ENCODE peak calls at places on chromosomes 4 and X, in four cellular contexts. R, F, U and X are unnamed samples.

GRCh38 chrX:34218063-34218462 is 85.9 kb upstream of the FAM47A start:
- DNase-seq in R (no peak), F (no peak), U (no peak), X (no peak)

GRCh38 chr4:28388471-28388870 is 1527.8 kb downstream of the STIM2 start:
- DNase-seq in R (no peak), F (no peak), U (no peak), X (no peak)

GRCh38 chr4:149961876-149962597 is 116.2 kb upstream of the DCLK2 start:
- DNase-seq in R (no peak), F (no peak), U (no peak), X (no peak)

GRCh38 chrX:111616786-111617185 is 64.2 kb upstream of the ALG13 start:
- DNase-seq in R (no peak), F (no peak), U (no peak), X (no peak)

GRCh38 chrX:140661657-140662056 is 47.9 kb upstream of the LINC00632 start:
- DNase-seq in R (no peak), F (no peak), U (no peak), X (no peak)

GRCh38 chr4:52915131-52915645 is 53.1 kb downstream of the RASL11B start:
- DNase-seq in R (no peak), F (no peak), U (no peak), X (no peak)

GRCh38 chr4:52081216-52081615 is 30.1 kb downstream of the SPATA18 start:
- DNase-seq in R (no peak), F (no peak), U (no peak), X (no peak)

GRCh38 chr4:33780952-33781655 is 2463.2 kb downstream of the ARAP2 start:
- DNase-seq in R (no peak), F (no peak), U (no peak), X (no peak)

GRCh38 chr4:160537681-160538080 is 1434.8 kb downstream of the RAPGEF2 start:
- DNase-seq in R (no peak), F (no peak), U (no peak), X (no peak)

GRCh38 chrX:130539721-130540321 is 138.0 kb downstream of the RBMX2 start:
- DNase-seq in R (no peak), F (peak; percentile 62), U (peak; percentile 25), X (no peak)

GRCh38 chrX:63475200-63475599 is 124.1 kb upstream of the SPIN4 start:
- DNase-seq in R (no peak), F (no peak), U (no peak), X (no peak)

GRCh38 chrX:68872171-68872570 is 43.4 kb downstream of the EFNB1 start:
- DNase-seq in R (no peak), F (no peak), U (no peak), X (no peak)

GRCh38 chr4:34289489-34289888 is 1954.8 kb downstream of the ARAP2 start:
- DNase-seq in R (no peak), F (no peak), U (no peak), X (no peak)

GRCh38 chrX:120561634-120562568 is 1.1 kb upstream of the CUL4B start:
- DNase-seq in R (no peak), F (no peak), U (no peak), X (no peak)

GRCh38 chr4:47187608-47188007 is 156.2 kb downstream of the GABRB1 start:
- DNase-seq in R (no peak), F (no peak), U (no peak), X (no peak)

GRCh38 chrX:84168574-84168973 is 19.4 kb downstream of the RPS6KA6 start:
- DNase-seq in R (no peak), F (no peak), U (no peak), X (no peak)

GRCh38 chrX:152941328-152942111 is 43.7 kb downstream of the ZNF185 start:
- DNase-seq in R (peak; percentile 85), F (peak; percentile 93), U (peak; percentile 87), X (peak; percentile 93)

GRCh38 chr4:5865896-5866599 is 26.8 kb downstream of the CRMP1 start:
- DNase-seq in R (no peak), F (no peak), U (no peak), X (no peak)

GRCh38 chrX:145953628-145954027 is 136.0 kb downstream of the SLITRK2 start:
- DNase-seq in R (no peak), F (no peak), U (no peak), X (no peak)

GRCh38 chr4:151152033-151152432 is 52.6 kb downstream of the RPS3A start:
- DNase-seq in R (no peak), F (no peak), U (no peak), X (no peak)

GRCh38 chrX:16628954-16629595 is 20.9 kb upstream of the S100G start:
- DNase-seq in R (no peak), F (no peak), U (no peak), X (no peak)

GRCh38 chrX:97539970-97540519 is 656.3 kb downstream of the RPA4 start:
- DNase-seq in R (no peak), F (no peak), U (no peak), X (no peak)

GRCh38 chrX:153443476-153444332 is 2.2 kb downstream of the TREX2 start:
- DNase-seq in R (no peak), F (no peak), U (no peak), X (no peak)

GRCh38 chr4:48268956-48269860 is at the start of gene TEC:
- DNase-seq in R (peak; percentile 35), F (peak; percentile 80), U (peak; percentile 49), X (peak; percentile 85)

GRCh38 chr4:151553874-151554273 is 144.9 kb downstream of the FHIP1A start:
- DNase-seq in R (no peak), F (no peak), U (no peak), X (no peak)

GRCh38 chr4:88866862-88867550 is 169.4 kb upstream of the NAP1L5 start:
- DNase-seq in R (no peak), F (no peak), U (no peak), X (no peak)